ENCODE peak calls at places on chromosomes 16 and 17, in four cellular contexts. T, Y, L and R are unnamed samples.

GRCh38 chr17:33905338-33905800 is 349.7 kb upstream of the CCL2 start:
- DNase-seq in T (no peak), Y (no peak), L (no peak), R (no peak)

GRCh38 chr17:73630957-73631595 is 13.2 kb downstream of the SDK2 start:
- DNase-seq in T (no peak), Y (no peak), L (no peak), R (no peak)

GRCh38 chr17:75459590-75460267 is 3.3 kb downstream of the TMEM94 start:
- DNase-seq in T (no peak), Y (no peak), L (peak), R (no peak)

GRCh38 chr17:19812407-19812806 is 55.3 kb downstream of the ULK2 start:
- DNase-seq in T (peak), Y (peak), L (peak), R (peak)

GRCh38 chr17:63399856-63400255 is 46.2 kb downstream of the CYB561 start:
- DNase-seq in T (no peak), Y (no peak), L (no peak), R (no peak)

GRCh38 chr16:30066882-30067583 is 1.5 kb downstream of the ALDOA start:
- DNase-seq in T (peak), Y (peak), L (no peak), R (no peak)

GRCh38 chr17:49987681-49988441 is 7.2 kb downstream of the DLX3 start:
- DNase-seq in T (no peak), Y (peak), L (no peak), R (peak)

GRCh38 chr17:42354956-42355843 is 33.0 kb downstream of the STAT3 start:
- DNase-seq in T (no peak), Y (no peak), L (no peak), R (no peak)

GRCh38 chr17:50715471-50715870 is 3.9 kb upstream of the LUC7L3 start:
- DNase-seq in T (no peak), Y (no peak), L (no peak), R (no peak)

GRCh38 chr16:29975134-29975538 is 1.5 kb downstream of the TAOK2 start:
- DNase-seq in T (no peak), Y (no peak), L (no peak), R (no peak)

GRCh38 chr16:87642491-87642890 is 40.2 kb downstream of the JPH3 start:
- DNase-seq in T (no peak), Y (no peak), L (no peak), R (no peak)

GRCh38 chr17:77924757-77925336 is 33.7 kb upstream of the TNRC6C start:
- DNase-seq in T (peak), Y (no peak), L (no peak), R (no peak)

GRCh38 chr17:29615492-29616299 is 7.0 kb downstream of the CORO6 start:
- DNase-seq in T (peak), Y (peak), L (peak), R (peak)

GRCh38 chr17:44438634-44439033 is 49.2 kb upstream of the ITGA2B start:
- DNase-seq in T (no peak), Y (no peak), L (peak), R (no peak)

GRCh38 chr16:22969567-22969966 is 155.6 kb downstream of the HS3ST2 start:
- DNase-seq in T (no peak), Y (no peak), L (no peak), R (no peak)

GRCh38 chr16:85648782-85649181 is 35.7 kb downstream of the GSE1 start:
- DNase-seq in T (no peak), Y (no peak), L (no peak), R (no peak)

GRCh38 chr17:41403409-41404023 is 6.1 kb upstream of the KRT31 start:
- DNase-seq in T (no peak), Y (no peak), L (no peak), R (no peak)

GRCh38 chr16:76541062-76541461 is 263.9 kb downstream of the CNTNAP4 start:
- DNase-seq in T (no peak), Y (no peak), L (no peak), R (no peak)

GRCh38 chr17:72145972-72146755 is 25.3 kb downstream of the SOX9 start:
- DNase-seq in T (no peak), Y (no peak), L (no peak), R (no peak)